ENCODE peak calls at places on chromosomes 13 and 19, in six cellular contexts. Q, S, J, K, W and O are unnamed samples.

GRCh38 chr19:54189020-54189667 is at the start of gene MBOAT7:
- DNase-seq in S (no peak), J (peak; percentile 92), W (no peak), Q (peak; percentile 69), K (no peak), O (no peak)

GRCh38 chr19:34350161-34350561 is 14.8 kb upstream of the GPI start:
- DNase-seq in K (peak; percentile 21), J (peak; percentile 41), S (no peak), Q (no peak), W (peak; percentile 48), O (no peak)

GRCh38 chr19:39154084-39154625 is 28.6 kb downstream of the PAK4 start:
- DNase-seq in Q (no peak), S (no peak), W (no peak), J (no peak), K (no peak), O (no peak)

GRCh38 chr13:36801035-36801434 is 18.0 kb upstream of the RFXAP start:
- DNase-seq in J (no peak), K (no peak), S (no peak), Q (no peak), W (no peak), O (no peak)

GRCh38 chr19:57099199-57099661 is 20.6 kb upstream of the USP29 start:
- DNase-seq in Q (peak; percentile 53), S (peak; percentile 54), K (peak; percentile 89), W (peak; percentile 37), J (peak; percentile 60), O (peak; percentile 38)

GRCh38 chr13:26459276-26460131 is 98.0 kb upstream of the WASF3 start:
- DNase-seq in W (no peak), J (no peak), K (no peak), Q (no peak), S (no peak), O (no peak)

GRCh38 chr19:610801-611505 is 21.3 kb downstream of the HCN2 start:
- DNase-seq in K (peak; percentile 59), Q (no peak), W (peak; percentile 33), S (no peak), J (peak; percentile 87), O (no peak)

GRCh38 chr19:51593969-51594773 is 23.1 kb downstream of the ZNF175 start:
- DNase-seq in W (peak; percentile 88), Q (peak; percentile 97), K (peak; percentile 100), S (peak; percentile 100), J (peak; percentile 95), O (peak; percentile 95)

GRCh38 chr13:78604782-78605611 is 1.6 kb upstream of the POU4F1 start:
- DNase-seq in W (no peak), K (no peak), J (peak; percentile 34), Q (no peak), S (no peak), O (peak; percentile 31)

GRCh38 chr13:78194904-78195639 is 276.4 kb upstream of the EDNRB start:
- DNase-seq in K (peak; percentile 29), S (no peak), J (no peak), Q (no peak), W (no peak), O (peak; percentile 26)

GRCh38 chr13:110771194-110771593 is 57.7 kb downstream of the ING1 start:
- DNase-seq in Q (no peak), J (peak; percentile 13), K (no peak), S (no peak), W (no peak), O (no peak)

GRCh38 chr19:44303305-44303704 is 1.5 kb downstream of the ZNF235 start:
- DNase-seq in W (no peak), Q (no peak), J (no peak), S (no peak), K (no peak), O (no peak)

GRCh38 chr13:37747071-37747612 is 122.4 kb downstream of the TRPC4 start:
- DNase-seq in S (no peak), W (no peak), Q (no peak), J (no peak), K (peak; percentile 19), O (no peak)